ENCODE peak calls at places on chromosomes 11 and 22, in four cellular contexts. H, C, B and G are unnamed samples.

GRCh38 chr11:73759520-73760065 is 1.3 kb downstream of the RAB6A start:
- DNase-seq in C (peak), B (peak), H (no peak), G (no peak)

GRCh38 chr22:47406180-47406723 is 643.8 kb downstream of the TBC1D22A start:
- DNase-seq in H (no peak), C (no peak), B (no peak), G (no peak)

GRCh38 chr11:79375818-79376550 is 64.8 kb downstream of the TENM4 start:
- DNase-seq in B (no peak), C (no peak), H (no peak), G (no peak)

GRCh38 chr11:119551726-119552510 is 128.9 kb upstream of the THY1 start:
- DNase-seq in C (no peak), H (no peak), B (no peak), G (no peak)

GRCh38 chr11:77396305-77396704 is 77.6 kb downstream of the PAK1 start:
- DNase-seq in C (no peak), H (no peak), B (no peak), G (no peak)

GRCh38 chr11:78560066-78560597 is 14.5 kb downstream of the NARS2 start:
- DNase-seq in H (no peak), B (no peak), C (no peak), G (no peak)

GRCh38 chr11:110891411-110891810 is 179.2 kb upstream of the ARHGAP20 start:
- DNase-seq in B (peak), H (no peak), C (peak), G (no peak)

GRCh38 chr22:49155809-49156580 is 671.7 kb downstream of the BRD1 start:
- DNase-seq in B (no peak), C (no peak), H (no peak), G (no peak)

GRCh38 chr11:78449866-78450265 is 32.2 kb upstream of the GAB2 start:
- DNase-seq in C (peak), H (no peak), B (peak), G (no peak)

GRCh38 chr22:41091139-41092022 is 1.0 kb upstream of the EP300 start:
- DNase-seq in B (peak), H (peak), C (peak), G (peak)

GRCh38 chr11:12381875-12382274 is 4.5 kb downstream of the PARVA start:
- DNase-seq in B (no peak), H (no peak), C (no peak), G (no peak)